ENCODE peak calls at places on chromosomes 2 and 18, in eight cellular contexts. One of them, this sample, is unnamed.

GRCh38 chr2:89833780-89834117 is 1142.3 kb downstream of the RPIA start:
- DNase-seq in CD4-positive, CD25-positive, alpha-beta regulatory T cell: no peak
- DNase-seq in stomach: no peak
- DNase-seq in effector memory CD4-positive, alpha-beta T cell: no peak
- DNase-seq in aorta: no peak
- DNase-seq in sigmoid colon: no peak
- DNase-seq in neuronal stem cell: peak; percentile 69
- DNase-seq in right lobe of liver: no peak
- DNase-seq in this sample: no peak

GRCh38 chr2:213306320-213306942 is 22.2 kb downstream of the SPAG16 start:
- DNase-seq in CD4-positive, CD25-positive, alpha-beta regulatory T cell: no peak
- DNase-seq in sigmoid colon: no peak
- DNase-seq in neuronal stem cell: no peak
- DNase-seq in right lobe of liver: peak; percentile 78
- DNase-seq in stomach: peak; percentile 44
- DNase-seq in effector memory CD4-positive, alpha-beta T cell: no peak
- DNase-seq in aorta: peak; percentile 50
- DNase-seq in this sample: no peak

GRCh38 chr2:21318263-21318662 is 194.5 kb downstream of the TDRD15 start:
- DNase-seq in right lobe of liver: no peak
- DNase-seq in CD4-positive, CD25-positive, alpha-beta regulatory T cell: no peak
- DNase-seq in effector memory CD4-positive, alpha-beta T cell: no peak
- DNase-seq in stomach: no peak
- DNase-seq in sigmoid colon: no peak
- DNase-seq in neuronal stem cell: no peak
- DNase-seq in aorta: no peak
- DNase-seq in this sample: no peak

GRCh38 chr18:3008546-3008945 is 4.4 kb downstream of the LPIN2 start:
- DNase-seq in aorta: peak; percentile 58
- DNase-seq in sigmoid colon: no peak
- DNase-seq in stomach: no peak
- DNase-seq in right lobe of liver: no peak
- DNase-seq in neuronal stem cell: no peak
- DNase-seq in CD4-positive, CD25-positive, alpha-beta regulatory T cell: no peak
- DNase-seq in effector memory CD4-positive, alpha-beta T cell: no peak
- DNase-seq in this sample: no peak

GRCh38 chr2:17792515-17792914 is 23.7 kb upstream of the MSGN1 start:
- DNase-seq in stomach: no peak
- DNase-seq in aorta: no peak
- DNase-seq in effector memory CD4-positive, alpha-beta T cell: no peak
- DNase-seq in CD4-positive, CD25-positive, alpha-beta regulatory T cell: no peak
- DNase-seq in neuronal stem cell: no peak
- DNase-seq in right lobe of liver: no peak
- DNase-seq in sigmoid colon: no peak
- DNase-seq in this sample: no peak

GRCh38 chr18:7662866-7663265 is 95.8 kb downstream of the PTPRM start:
- DNase-seq in aorta: no peak
- DNase-seq in effector memory CD4-positive, alpha-beta T cell: no peak
- DNase-seq in right lobe of liver: no peak
- DNase-seq in neuronal stem cell: no peak
- DNase-seq in CD4-positive, CD25-positive, alpha-beta regulatory T cell: no peak
- DNase-seq in stomach: no peak
- DNase-seq in sigmoid colon: no peak
- DNase-seq in this sample: no peak

GRCh38 chr2:33104726-33105125 is 158.0 kb downstream of the LTBP1 start:
- DNase-seq in effector memory CD4-positive, alpha-beta T cell: no peak
- DNase-seq in neuronal stem cell: no peak
- DNase-seq in sigmoid colon: no peak
- DNase-seq in right lobe of liver: no peak
- DNase-seq in aorta: no peak
- DNase-seq in stomach: no peak
- DNase-seq in CD4-positive, CD25-positive, alpha-beta regulatory T cell: no peak
- DNase-seq in this sample: no peak

GRCh38 chr2:98795535-98795902 is 64.6 kb upstream of the MGAT4A start:
- DNase-seq in right lobe of liver: no peak
- DNase-seq in sigmoid colon: no peak
- DNase-seq in CD4-positive, CD25-positive, alpha-beta regulatory T cell: no peak
- DNase-seq in effector memory CD4-positive, alpha-beta T cell: no peak
- DNase-seq in stomach: no peak
- DNase-seq in aorta: no peak
- DNase-seq in neuronal stem cell: no peak
- DNase-seq in this sample: no peak

GRCh38 chr18:46322411-46322891 is 218.3 kb downstream of the HAUS1 start:
- DNase-seq in right lobe of liver: no peak
- DNase-seq in CD4-positive, CD25-positive, alpha-beta regulatory T cell: no peak
- DNase-seq in stomach: no peak
- DNase-seq in sigmoid colon: no peak
- DNase-seq in effector memory CD4-positive, alpha-beta T cell: no peak
- DNase-seq in neuronal stem cell: no peak
- DNase-seq in aorta: no peak
- DNase-seq in this sample: no peak

GRCh38 chr2:109463891-109464290 is 149.9 kb downstream of the SEPTIN10 start:
- DNase-seq in stomach: no peak
- DNase-seq in neuronal stem cell: no peak
- DNase-seq in aorta: no peak
- DNase-seq in sigmoid colon: peak; percentile 11
- DNase-seq in effector memory CD4-positive, alpha-beta T cell: no peak
- DNase-seq in right lobe of liver: no peak
- DNase-seq in CD4-positive, CD25-positive, alpha-beta regulatory T cell: no peak
- DNase-seq in this sample: no peak

GRCh38 chr18:75475228-75475627 is 47.7 kb upstream of the SMIM21 start:
- DNase-seq in right lobe of liver: no peak
- DNase-seq in CD4-positive, CD25-positive, alpha-beta regulatory T cell: no peak
- DNase-seq in sigmoid colon: no peak
- DNase-seq in neuronal stem cell: no peak
- DNase-seq in effector memory CD4-positive, alpha-beta T cell: no peak
- DNase-seq in stomach: no peak
- DNase-seq in aorta: no peak
- DNase-seq in this sample: no peak

GRCh38 chr2:225766431-225766830 is 366.9 kb downstream of the NYAP2 start:
- DNase-seq in aorta: no peak
- DNase-seq in sigmoid colon: no peak
- DNase-seq in neuronal stem cell: no peak
- DNase-seq in right lobe of liver: no peak
- DNase-seq in stomach: no peak
- DNase-seq in CD4-positive, CD25-positive, alpha-beta regulatory T cell: no peak
- DNase-seq in effector memory CD4-positive, alpha-beta T cell: no peak
- DNase-seq in this sample: no peak

GRCh38 chr2:208820289-208820688 is 413.7 kb downstream of the PTH2R start:
- DNase-seq in aorta: no peak
- DNase-seq in neuronal stem cell: no peak
- DNase-seq in CD4-positive, CD25-positive, alpha-beta regulatory T cell: no peak
- DNase-seq in right lobe of liver: no peak
- DNase-seq in effector memory CD4-positive, alpha-beta T cell: no peak
- DNase-seq in stomach: no peak
- DNase-seq in sigmoid colon: no peak
- DNase-seq in this sample: no peak

GRCh38 chr2:104758199-104758620 is 95.7 kb upstream of the POU3F3 start:
- DNase-seq in sigmoid colon: no peak
- DNase-seq in effector memory CD4-positive, alpha-beta T cell: no peak
- DNase-seq in CD4-positive, CD25-positive, alpha-beta regulatory T cell: no peak
- DNase-seq in neuronal stem cell: peak; percentile 67
- DNase-seq in right lobe of liver: no peak
- DNase-seq in aorta: no peak
- DNase-seq in stomach: no peak
- DNase-seq in this sample: no peak

GRCh38 chr2:88096708-88097107 is 29.1 kb downstream of the SMYD1 start:
- DNase-seq in CD4-positive, CD25-positive, alpha-beta regulatory T cell: no peak
- DNase-seq in effector memory CD4-positive, alpha-beta T cell: no peak
- DNase-seq in stomach: no peak
- DNase-seq in sigmoid colon: no peak
- DNase-seq in neuronal stem cell: no peak
- DNase-seq in right lobe of liver: no peak
- DNase-seq in aorta: no peak
- DNase-seq in this sample: no peak

GRCh38 chr2:98148968-98149697 is 62.2 kb downstream of the VWA3B start:
- DNase-seq in stomach: no peak
- DNase-seq in right lobe of liver: peak; percentile 58
- DNase-seq in CD4-positive, CD25-positive, alpha-beta regulatory T cell: no peak
- DNase-seq in aorta: no peak
- DNase-seq in sigmoid colon: no peak
- DNase-seq in effector memory CD4-positive, alpha-beta T cell: no peak
- DNase-seq in neuronal stem cell: no peak
- DNase-seq in this sample: peak; percentile 40

GRCh38 chr2:213766465-213766891 is 482.2 kb downstream of the SPAG16 start:
- DNase-seq in stomach: no peak
- DNase-seq in neuronal stem cell: no peak
- DNase-seq in CD4-positive, CD25-positive, alpha-beta regulatory T cell: no peak
- DNase-seq in right lobe of liver: no peak
- DNase-seq in effector memory CD4-positive, alpha-beta T cell: no peak
- DNase-seq in aorta: no peak
- DNase-seq in sigmoid colon: no peak
- DNase-seq in this sample: no peak

GRCh38 chr2:83900859-83901258 is 558.2 kb downstream of the SUCLG1 start:
- DNase-seq in effector memory CD4-positive, alpha-beta T cell: no peak
- DNase-seq in right lobe of liver: no peak
- DNase-seq in sigmoid colon: no peak
- DNase-seq in neuronal stem cell: no peak
- DNase-seq in CD4-positive, CD25-positive, alpha-beta regulatory T cell: no peak
- DNase-seq in aorta: no peak
- DNase-seq in stomach: no peak
- DNase-seq in this sample: no peak

GRCh38 chr2:133390151-133390550 is 178.1 kb downstream of the NCKAP5 start:
- DNase-seq in sigmoid colon: no peak
- DNase-seq in aorta: no peak
- DNase-seq in right lobe of liver: no peak
- DNase-seq in neuronal stem cell: no peak
- DNase-seq in effector memory CD4-positive, alpha-beta T cell: no peak
- DNase-seq in CD4-positive, CD25-positive, alpha-beta regulatory T cell: no peak
- DNase-seq in stomach: no peak
- DNase-seq in this sample: no peak

GRCh38 chr2:40187054-40187453 is 264.8 kb downstream of the SLC8A1 start:
- DNase-seq in sigmoid colon: no peak
- DNase-seq in neuronal stem cell: no peak
- DNase-seq in effector memory CD4-positive, alpha-beta T cell: no peak
- DNase-seq in right lobe of liver: no peak
- DNase-seq in CD4-positive, CD25-positive, alpha-beta regulatory T cell: no peak
- DNase-seq in aorta: no peak
- DNase-seq in stomach: no peak
- DNase-seq in this sample: no peak

GRCh38 chr18:13611058-13611615 is 115.2 kb downstream of the FAM210A start:
- DNase-seq in neuronal stem cell: peak; percentile 24
- DNase-seq in sigmoid colon: peak; percentile 78
- DNase-seq in effector memory CD4-positive, alpha-beta T cell: peak; percentile 36
- DNase-seq in stomach: no peak
- DNase-seq in CD4-positive, CD25-positive, alpha-beta regulatory T cell: no peak
- DNase-seq in right lobe of liver: no peak
- DNase-seq in aorta: peak; percentile 75
- DNase-seq in this sample: no peak

GRCh38 chr2:142286618-142287017 is 155.8 kb upstream of the LRP1B start:
- DNase-seq in right lobe of liver: no peak
- DNase-seq in CD4-positive, CD25-positive, alpha-beta regulatory T cell: no peak
- DNase-seq in stomach: no peak
- DNase-seq in effector memory CD4-positive, alpha-beta T cell: no peak
- DNase-seq in aorta: no peak
- DNase-seq in sigmoid colon: no peak
- DNase-seq in neuronal stem cell: peak; percentile 5
- DNase-seq in this sample: no peak

GRCh38 chr2:206443735-206444527 is 599 bp downstream of the ADAM23 start:
- DNase-seq in effector memory CD4-positive, alpha-beta T cell: no peak
- DNase-seq in neuronal stem cell: peak; percentile 18
- DNase-seq in right lobe of liver: no peak
- DNase-seq in CD4-positive, CD25-positive, alpha-beta regulatory T cell: no peak
- DNase-seq in aorta: no peak
- DNase-seq in sigmoid colon: no peak
- DNase-seq in stomach: no peak
- DNase-seq in this sample: no peak

DNA sequence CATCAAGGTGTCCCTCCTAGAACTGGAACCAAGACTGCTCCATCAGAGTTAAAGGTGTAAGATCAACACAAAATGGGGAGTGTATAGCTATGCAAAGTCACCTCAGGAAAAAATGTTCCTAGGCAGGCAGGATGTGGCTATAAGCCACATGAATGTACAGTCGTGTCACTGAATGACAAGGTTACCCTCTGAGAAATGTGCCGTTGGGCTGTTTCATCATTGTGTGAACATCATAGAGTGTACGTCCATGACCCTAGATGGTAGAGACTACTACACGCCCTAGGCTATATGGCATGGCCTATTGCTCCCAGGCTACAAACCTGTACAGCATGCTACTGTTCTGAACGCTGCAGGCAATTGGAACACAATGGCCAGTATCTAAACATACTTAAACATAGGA is 24.5 kb downstream of the TYMS start:
- DNase-seq in CD4-positive, CD25-positive, alpha-beta regulatory T cell: no peak
- DNase-seq in right lobe of liver: no peak
- DNase-seq in aorta: no peak
- DNase-seq in neuronal stem cell: no peak
- DNase-seq in stomach: no peak
- DNase-seq in effector memory CD4-positive, alpha-beta T cell: peak; percentile 15
- DNase-seq in sigmoid colon: no peak
- DNase-seq in this sample: peak; percentile 69
- H3K4me3 ChIP-seq in CD4-positive, CD25-positive, alpha-beta regulatory T cell: peak overlapping the region; percentile 8
- H3K4me3 ChIP-seq in right lobe of liver: no peak overlapping the region
- H3K4me3 ChIP-seq in aorta: no peak overlapping the region
- H3K4me3 ChIP-seq in neuronal stem cell: no peak overlapping the region
- H3K4me3 ChIP-seq in stomach: no peak overlapping the region
- H3K4me3 ChIP-seq in effector memory CD4-positive, alpha-beta T cell: no peak overlapping the region
- H3K4me3 ChIP-seq in sigmoid colon: no peak overlapping the region
- H3K4me3 ChIP-seq in this sample: no peak overlapping the region

DNA sequence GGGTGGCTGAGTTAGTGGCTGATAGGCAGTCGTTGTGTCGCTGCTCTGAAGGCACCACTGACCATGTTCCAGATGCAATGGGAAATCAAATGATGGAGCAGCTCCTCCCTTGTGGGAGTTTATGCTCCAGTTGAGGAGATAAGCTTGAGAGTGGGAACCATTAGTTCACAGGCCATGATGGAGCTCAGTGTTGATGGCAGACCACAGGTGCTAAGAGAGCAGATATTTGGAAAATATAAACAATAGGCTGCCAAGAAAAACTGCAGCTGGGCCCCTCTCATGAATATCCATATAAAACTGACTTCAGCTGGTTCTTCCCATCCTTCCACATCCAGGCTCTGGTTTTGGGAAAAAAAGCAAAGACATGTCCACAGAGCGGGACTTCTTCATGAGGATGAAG is 63.1 kb downstream of the EPAS1 start:
- DNase-seq in effector memory CD4-positive, alpha-beta T cell: no peak
- DNase-seq in CD4-positive, CD25-positive, alpha-beta regulatory T cell: no peak
- DNase-seq in right lobe of liver: no peak
- DNase-seq in neuronal stem cell: no peak
- DNase-seq in stomach: no peak
- DNase-seq in aorta: no peak
- DNase-seq in sigmoid colon: no peak
- DNase-seq in this sample: no peak
- H3K4me1 ChIP-seq in effector memory CD4-positive, alpha-beta T cell: no peaks in the 10 kb centered on the region
- H3K4me1 ChIP-seq in CD4-positive, CD25-positive, alpha-beta regulatory T cell: no peaks in the 10 kb centered on the region
- H3K4me1 ChIP-seq in right lobe of liver: no peaks in the 10 kb centered on the region
- H3K4me1 ChIP-seq in neuronal stem cell: no peaks in the 10 kb centered on the region
- H3K4me1 ChIP-seq in stomach: no peaks in the 10 kb centered on the region
- H3K4me1 ChIP-seq in aorta: no peaks in the 10 kb centered on the region
- H3K4me1 ChIP-seq in sigmoid colon: peaks cover 4% of the 10 kb centered on the region
- H3K4me1 ChIP-seq in this sample: peaks cover 27% of the 10 kb centered on the region

GRCh38 chr2:237413293-237414055 is 490 bp downstream of the COL6A3 start:
- DNase-seq in neuronal stem cell: no peak
- DNase-seq in aorta: no peak
- DNase-seq in sigmoid colon: peak; percentile 78
- DNase-seq in CD4-positive, CD25-positive, alpha-beta regulatory T cell: no peak
- DNase-seq in stomach: no peak
- DNase-seq in effector memory CD4-positive, alpha-beta T cell: no peak
- DNase-seq in right lobe of liver: no peak
- DNase-seq in this sample: no peak
- H3K27ac ChIP-seq in neuronal stem cell: no peak overlapping the region
- H3K27ac ChIP-seq in aorta: peak overlapping the region; percentile 59
- H3K27ac ChIP-seq in sigmoid colon: peak overlapping the region; percentile 95
- H3K27ac ChIP-seq in CD4-positive, CD25-positive, alpha-beta regulatory T cell: no peak overlapping the region
- H3K27ac ChIP-seq in stomach: peak overlapping the region; percentile 87
- H3K27ac ChIP-seq in effector memory CD4-positive, alpha-beta T cell: no peak overlapping the region
- H3K27ac ChIP-seq in right lobe of liver: peak overlapping the region; percentile 10
- H3K27ac ChIP-seq in this sample: no peak overlapping the region

GRCh38 chr18:12253517-12254136 is 534 bp upstream of the CIDEA start:
- DNase-seq in right lobe of liver: no peak
- DNase-seq in stomach: no peak
- DNase-seq in effector memory CD4-positive, alpha-beta T cell: no peak
- DNase-seq in CD4-positive, CD25-positive, alpha-beta regulatory T cell: no peak
- DNase-seq in sigmoid colon: no peak
- DNase-seq in aorta: no peak
- DNase-seq in neuronal stem cell: no peak
- DNase-seq in this sample: no peak
- H3K4me3 ChIP-seq in right lobe of liver: no peak overlapping the region
- H3K4me3 ChIP-seq in stomach: peak overlapping the region; percentile 26
- H3K4me3 ChIP-seq in effector memory CD4-positive, alpha-beta T cell: no peak overlapping the region
- H3K4me3 ChIP-seq in CD4-positive, CD25-positive, alpha-beta regulatory T cell: no peak overlapping the region
- H3K4me3 ChIP-seq in sigmoid colon: peak overlapping the region; percentile 47
- H3K4me3 ChIP-seq in aorta: peak overlapping the region; percentile 9
- H3K4me3 ChIP-seq in neuronal stem cell: peak overlapping the region; percentile 75
- H3K4me3 ChIP-seq in this sample: no peak overlapping the region

This sample was measured in CD4-positive, alpha-beta memory T cell.